ENCODE peak calls at places on chromosomes 11 and 22, in seven cellular contexts. I is heart left ventricle, G is endothelial cell of umbilical vein, W is A549, Y is body of pancreas, M is upper lobe of left lung, B is HCT116. C is an unnamed sample.
A peak's percentile ranks its signal among the peaks of the same experiment; 100 is the strongest.

GRCh38 chr11:103652013-103652412 is 384.4 kb upstream of the DDI1 start:
- DNase-seq in W (no peak), Y (no peak), I (no peak), G (peak; percentile 46), M (no peak), B (no peak), C (no peak)

GRCh38 chr11:80393210-80393609 is 952.4 kb upstream of the TENM4 start:
- DNase-seq in W (no peak), G (no peak), M (no peak), Y (no peak), I (no peak), B (no peak), C (no peak)

GRCh38 chr11:105862736-105863367 is 159.2 kb downstream of the MSANTD4 start:
- DNase-seq in M (no peak), I (no peak), G (peak; percentile 73), Y (no peak), W (no peak), B (peak; percentile 41), C (no peak)

GRCh38 chr22:49855491-49855911 is 1.9 kb downstream of the ZBED4 start:
- DNase-seq in B (no peak), I (no peak), W (no peak), G (peak; percentile 29), M (peak; percentile 48), Y (no peak), C (no peak)

GRCh38 chr22:19852177-19852781 is 2.4 kb downstream of the GNB1L start:
- DNase-seq in G (no peak), I (no peak), W (no peak), M (no peak), B (no peak), Y (no peak), C (no peak)

GRCh38 chr11:111935331-111936044 is 1.7 kb upstream of the DIXDC1 start:
- DNase-seq in W (no peak), Y (no peak), I (no peak), M (no peak), G (no peak), B (no peak), C (no peak)

GRCh38 chr11:112222303-112222702 is 3.9 kb upstream of the PTS start:
- DNase-seq in W (no peak), G (no peak), M (no peak), B (no peak), I (no peak), Y (no peak), C (no peak)

GRCh38 chr22:27011131-27011530 is 353.7 kb downstream of the MIAT start:
- DNase-seq in I (no peak), B (no peak), G (no peak), M (no peak), W (no peak), Y (no peak), C (no peak)

GRCh38 chr11:534592-535518 is 521 bp downstream of the HRAS start:
- DNase-seq in W (peak; percentile 35), Y (peak; percentile 32), I (peak; percentile 51), G (peak; percentile 24), B (no peak), M (peak; percentile 31), C (no peak)

GRCh38 chr11:2208691-2209369 is 37.2 kb upstream of the TH start:
- DNase-seq in G (no peak), B (no peak), M (peak; percentile 21), I (no peak), Y (peak; percentile 61), W (no peak), C (no peak)

GRCh38 chr11:68661697-68662603 is 22.4 kb upstream of the GAL start:
- DNase-seq in Y (no peak), I (no peak), W (no peak), M (peak; percentile 13), G (no peak), B (no peak), C (no peak)

GRCh38 chr11:110086892-110087309 is 6.3 kb upstream of the ZC3H12C start:
- DNase-seq in B (no peak), W (no peak), Y (no peak), G (peak; percentile 30), I (no peak), M (peak; percentile 56), C (no peak)

GRCh38 chr11:83801799-83802198 is 515.6 kb upstream of the CCDC90B start:
- DNase-seq in W (no peak), M (no peak), I (no peak), G (no peak), Y (no peak), B (no peak), C (no peak)

GRCh38 chr22:38180841-38181452 is 683 bp downstream of the PLA2G6 start:
- DNase-seq in Y (no peak), M (peak; percentile 82), I (no peak), W (no peak), G (peak; percentile 40), B (no peak), C (no peak)

GRCh38 chr11:130480721-130481140 is 32.3 kb downstream of the ADAMTS15 start:
- DNase-seq in M (no peak), G (peak; percentile 80), I (no peak), B (no peak), W (no peak), Y (no peak), C (no peak)

GRCh38 chr11:122814401-122814800 is 23.9 kb upstream of the CRTAM start:
- DNase-seq in I (no peak), B (no peak), Y (no peak), M (no peak), G (no peak), W (no peak), C (no peak)

GRCh38 chr11:103486609-103487008 is 377.4 kb downstream of the DYNC2H1 start:
- DNase-seq in Y (no peak), G (no peak), B (no peak), I (no peak), M (no peak), W (no peak), C (no peak)

GRCh38 chr11:65170058-65170534 is at the start of gene SPDYC:
- DNase-seq in B (peak; percentile 56), M (no peak), I (no peak), G (no peak), W (no peak), Y (no peak), C (no peak)

DNA sequence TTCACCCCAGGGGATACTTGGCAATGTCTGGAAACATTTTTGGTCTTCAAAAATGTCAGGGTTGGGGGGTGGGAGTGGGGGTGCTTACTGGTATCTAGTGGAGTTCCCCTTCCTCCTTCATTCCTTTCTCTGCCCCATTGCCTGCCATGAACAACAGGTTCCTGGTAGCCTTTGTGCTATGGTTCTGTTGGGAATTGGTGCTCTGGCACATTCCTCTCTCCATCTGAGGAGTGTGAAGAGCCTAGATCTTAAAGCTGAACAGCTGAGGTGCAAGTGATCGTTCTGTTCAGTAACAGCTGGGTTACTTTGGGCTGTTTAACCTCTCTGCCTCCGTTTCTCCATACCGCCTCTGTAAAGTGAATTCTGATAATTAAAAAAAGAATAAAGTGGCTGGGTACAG is 64.3 kb downstream of the C22orf31 start:
- DNase-seq in G (no peak), B (no peak), Y (no peak), W (no peak), M (no peak), I (no peak), C (no peak)
- TF ChIP-seq POLR2A in G (no peak), B (no peak), Y (no peak), W (no peak), M (no peak), I (no peak), C (no peak)

GRCh38 chr11:131534031-131534430 is 163.6 kb downstream of the NTM start:
- DNase-seq in M (no peak), I (no peak), Y (no peak), B (no peak), W (no peak), G (no peak), C (no peak)
- TF ChIP-seq POLR2A in M (no peak), I (no peak), Y (no peak), B (no peak), W (no peak), G (no peak), C (no peak)

GRCh38 chr11:95231126-95231880 is at the start of gene SESN3:
- DNase-seq in G (peak; percentile 99), I (peak; percentile 99), W (peak; percentile 71), Y (peak; percentile 98), M (peak; percentile 99), B (peak; percentile 87), C (peak; percentile 26)
- TF ChIP-seq POLR2A in G (no peak), I (no peak), W (peak; percentile 65), Y (peak; percentile 43), M (peak; percentile 77), B (no peak), C (no peak)

GRCh38 chr11:108733479-108734116 is 68.7 kb downstream of the DDX10 start:
- DNase-seq in B (no peak), M (no peak), I (no peak), W (no peak), Y (no peak), G (peak; percentile 63), C (no peak)
- TF ChIP-seq POLR2A in B (no peak), M (no peak), I (no peak), W (no peak), Y (no peak), G (no peak), C (no peak)

GRCh38 chr22:46035742-46036557 is 59.0 kb upstream of the WNT7B start:
- DNase-seq in B (peak; percentile 96), Y (peak; percentile 100), I (peak; percentile 100), W (peak; percentile 87), M (peak; percentile 100), G (peak; percentile 100), C (peak; percentile 90)
- TF ChIP-seq POLR2A in B (peak; percentile 51), Y (peak; percentile 94), I (peak; percentile 57), W (peak; percentile 68), M (peak; percentile 98), G (peak; percentile 57), C (peak; percentile 67)

GRCh38 chr11:62627718-62628117 is 5.9 kb upstream of the B3GAT3 start:
- DNase-seq in M (no peak), I (no peak), W (no peak), Y (no peak), G (no peak), B (no peak), C (no peak)
- TF ChIP-seq POLR2A in M (no peak), I (no peak), W (no peak), Y (no peak), G (no peak), B (no peak), C (no peak)

GRCh38 chr22:41226728-41227655 is 13.7 kb downstream of the CHADL start:
- DNase-seq in Y (no peak), M (no peak), B (no peak), W (no peak), G (no peak), I (peak; percentile 70), C (no peak)

GRCh38 chr22:41217553-41218157 is 12.5 kb downstream of the L3MBTL2 start:
- DNase-seq in M (peak; percentile 83), G (peak; percentile 72), B (no peak), I (peak; percentile 88), W (no peak), Y (no peak), C (no peak)

GRCh38 chr22:41222846-41223507 is 17.8 kb downstream of the CHADL start:
- DNase-seq in Y (no peak), G (no peak), M (no peak), B (no peak), I (no peak), W (no peak), C (no peak)

GRCh38 chr22:41229215-41229614 is 11.5 kb downstream of the CHADL start:
- DNase-seq in B (no peak), M (no peak), G (no peak), Y (no peak), I (no peak), W (no peak), C (no peak)

GRCh38 chr22:41223535-41223934 is 17.2 kb downstream of the CHADL start:
- DNase-seq in M (no peak), W (no peak), Y (no peak), B (no peak), G (no peak), I (no peak), C (no peak)
- TF ChIP-seq POLR2A in M (no peak), W (no peak), Y (no peak), B (no peak), G (no peak), I (no peak), C (no peak)

C was measured in H54.